ENCODE peak calls at places on chromosomes 1 and 21, in six cellular contexts. V, I, Z, U, R and F are unnamed samples.

GRCh38 chr1:13543927-13544556 is 30.2 kb upstream of the LRRC38 start:
- DNase-seq in V (peak), I (peak), Z (peak), U (peak), R (no peak), F (peak)

GRCh38 chr1:116309090-116309870 is 63.8 kb upstream of the ATP1A1 start:
- DNase-seq in V (no peak), I (no peak), Z (no peak), U (no peak), R (no peak), F (peak)

GRCh38 chr1:202283991-202284390 is 57.7 kb downstream of the UBE2T start:
- DNase-seq in V (peak), I (no peak), Z (no peak), U (no peak), R (no peak), F (peak)

GRCh38 chr21:37032877-37033471 is 26.5 kb downstream of the RIPPLY3 start:
- DNase-seq in V (peak), I (no peak), Z (no peak), U (no peak), R (no peak), F (peak)

GRCh38 chr1:197180252-197180878 is 33.9 kb upstream of the ASPM start:
- DNase-seq in V (peak), I (no peak), Z (no peak), U (no peak), R (no peak), F (peak)

GRCh38 chr1:147641695-147642592 is 28.4 kb downstream of the ACP6 start:
- DNase-seq in V (peak), I (no peak), Z (peak), U (no peak), R (no peak), F (peak)

GRCh38 chr21:29233611-29234540 is 64.8 kb upstream of the BACH1 start:
- DNase-seq in V (no peak), I (no peak), Z (no peak), U (no peak), R (no peak), F (peak)

GRCh38 chr1:14300991-14301703 is 297.3 kb upstream of the KAZN start:
- DNase-seq in V (peak), I (peak), Z (no peak), U (no peak), R (no peak), F (peak)

GRCh38 chr1:183674339-183674738 is 21.2 kb upstream of the APOBEC4 start:
- DNase-seq in V (no peak), I (no peak), Z (no peak), U (no peak), R (no peak), F (no peak)

GRCh38 chr1:65924471-65924870 is 131.8 kb downstream of the PDE4B start:
- DNase-seq in V (peak), I (no peak), Z (no peak), U (no peak), R (no peak), F (peak)